ENCODE peak calls at places on chromosomes 16 and 17, in six cellular contexts. M is HAP-1, C is BE2C, X is osteoblast, O is SJCRH30, I is breast epithelium. R is an unnamed sample.

GRCh38 chr17:83198366-83199341 is 119.2 kb downstream of the METRNL start:
- DNase-seq in M (no peak), C (peak; percentile 4), X (peak; percentile 42), O (no peak), I (peak; percentile 37), R (no peak)

GRCh38 chr16:77660311-77660710 is 62.0 kb upstream of the NUDT7 start:
- DNase-seq in M (no peak), C (no peak), X (peak; percentile 71), O (peak; percentile 1), I (no peak), R (peak; percentile 14)

GRCh38 chr17:50946891-50947843 is 81.0 kb upstream of the TOB1 start:
- DNase-seq in M (no peak), C (no peak), X (peak; percentile 89), O (no peak), I (no peak), R (peak; percentile 35)

GRCh38 chr17:78490156-78490555 is 87.0 kb downstream of the DNAH17 start:
- DNase-seq in M (no peak), C (no peak), X (peak; percentile 80), O (no peak), I (no peak), R (no peak)

GRCh38 chr17:60086822-60087591 is 8.3 kb upstream of the HEATR6 start:
- DNase-seq in M (no peak), C (no peak), X (no peak), O (peak; percentile 44), I (no peak), R (peak; percentile 22)

GRCh38 chr17:2053380-2054261 is 1.3 kb upstream of the HIC1 start:
- DNase-seq in M (peak; percentile 81), C (peak; percentile 74), X (peak; percentile 97), O (no peak), I (peak; percentile 75), R (peak; percentile 81)

GRCh38 chr17:35892091-35892637 is 12.0 kb upstream of the CCL5 start:
- DNase-seq in M (no peak), C (no peak), X (peak; percentile 82), O (no peak), I (no peak), R (no peak)

GRCh38 chr16:57645691-57646387 is 17.4 kb downstream of the ADGRG1 start:
- DNase-seq in M (no peak), C (peak; percentile 32), X (peak; percentile 98), O (no peak), I (no peak), R (no peak)

GRCh38 chr16:89720520-89720858 is 209 bp downstream of the VPS9D1 start:
- DNase-seq in M (peak; percentile 80), C (no peak), X (no peak), O (peak; percentile 30), I (no peak), R (peak; percentile 24)

GRCh38 chr17:27318633-27319032 is 24.7 kb downstream of the WSB1 start:
- DNase-seq in M (no peak), C (no peak), X (no peak), O (no peak), I (no peak), R (no peak)

GRCh38 chr16:21523411-21524067 is 75.8 kb upstream of the METTL9 start:
- DNase-seq in M (no peak), C (no peak), X (peak; percentile 45), O (peak; percentile 2), I (no peak), R (no peak)

GRCh38 chr17:74840989-74841666 is 18.6 kb downstream of the GRIN2C start:
- DNase-seq in M (no peak), C (peak; percentile 51), X (peak; percentile 96), O (peak; percentile 45), I (no peak), R (peak; percentile 68)

GRCh38 chr17:69357701-69358100 is 30.8 kb upstream of the ABCA5 start:
- DNase-seq in M (no peak), C (no peak), X (no peak), O (no peak), I (no peak), R (peak; percentile 18)

GRCh38 chr17:17565471-17566365 is 25.8 kb downstream of the PEMT start:
- DNase-seq in M (no peak), C (no peak), X (peak; percentile 93), O (peak; percentile 44), I (no peak), R (no peak)

GRCh38 chr17:83173997-83174858 is 94.8 kb downstream of the METRNL start:
- DNase-seq in M (peak; percentile 33), C (peak; percentile 68), X (no peak), O (peak; percentile 95), I (peak; percentile 48), R (peak; percentile 63)

GRCh38 chr16:67029249-67030096 is 524 bp downstream of the CBFB start:
- DNase-seq in M (peak; percentile 44), C (peak; percentile 48), X (peak; percentile 97), O (peak; percentile 55), I (peak; percentile 62), R (peak; percentile 35)

GRCh38 chr16:16021988-16022682 is 72.7 kb downstream of the ABCC1 start:
- DNase-seq in M (peak; percentile 39), C (peak; percentile 97), X (peak; percentile 97), O (peak; percentile 94), I (peak; percentile 94), R (peak; percentile 94)

GRCh38 chr17:61463068-61463980 is 11.1 kb downstream of the TBX4 start:
- DNase-seq in M (peak; percentile 28), C (no peak), X (peak; percentile 69), O (peak; percentile 63), I (no peak), R (no peak)

GRCh38 chr16:1651509-1652342 is 26.4 kb upstream of the JPT2 start:
- DNase-seq in M (no peak), C (no peak), X (no peak), O (no peak), I (no peak), R (no peak)

GRCh38 chr17:2904135-2904534 is 107.9 kb downstream of the RAP1GAP2 start:
- DNase-seq in M (no peak), C (peak; percentile 83), X (peak; percentile 92), O (no peak), I (no peak), R (peak; percentile 76)

GRCh38 chr17:73099504-73099903 is 7.0 kb upstream of the SLC39A11 start:
- DNase-seq in M (no peak), C (no peak), X (no peak), O (no peak), I (no peak), R (no peak)

GRCh38 chr17:76641501-76641900 is 2.1 kb downstream of the ST6GALNAC1 start:
- DNase-seq in M (no peak), C (no peak), X (no peak), O (no peak), I (no peak), R (no peak)

GRCh38 chr17:76643553-76644148 is at the start of gene ST6GALNAC1:
- DNase-seq in M (no peak), C (no peak), X (no peak), O (no peak), I (no peak), R (no peak)

GRCh38 chr17:76642032-76642561 is 1.5 kb downstream of the ST6GALNAC1 start:
- DNase-seq in M (no peak), C (no peak), X (no peak), O (no peak), I (no peak), R (no peak)

GRCh38 chr17:76644995-76645394 is 1.4 kb upstream of the ST6GALNAC1 start:
- DNase-seq in M (no peak), C (no peak), X (no peak), O (no peak), I (no peak), R (no peak)

DNA sequence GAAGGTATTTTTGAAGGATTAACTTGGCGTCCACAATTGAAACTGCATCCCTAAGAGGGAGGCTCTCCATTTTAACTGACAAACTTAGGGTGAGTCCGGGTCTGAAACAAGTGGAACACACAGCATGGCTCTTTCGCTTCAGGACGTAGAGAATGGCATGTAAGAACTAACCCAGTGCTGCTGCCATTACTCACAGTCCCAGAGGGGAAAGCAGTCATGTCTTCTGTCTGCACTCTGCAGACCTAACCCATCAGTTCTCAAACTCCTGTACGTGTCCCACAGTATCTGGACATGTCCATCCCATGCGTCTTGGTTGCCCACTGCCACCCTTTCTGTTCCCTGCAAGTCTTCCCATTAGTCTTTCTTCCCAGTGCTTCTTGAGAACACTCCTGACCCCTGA is 563 bp downstream of the ST6GALNAC1 start:
- DNase-seq in M (no peak), C (no peak), X (no peak), O (no peak), I (no peak), R (no peak)
- H3K4me3 ChIP-seq in M (no peak overlapping the region), C (no peak overlapping the region), X (no peak overlapping the region), O (no peak overlapping the region), I (no peak overlapping the region), R (no peak overlapping the region)

GRCh38 chr17:76718516-76718915 is 7.8 kb upstream of the MXRA7 start:
- DNase-seq in M (no peak), C (no peak), X (no peak), O (no peak), I (no peak), R (no peak)
- H3K36me3 ChIP-seq in M (peaks cover 88% of the 10 kb centered on the region), C (peaks cover 82% of the 10 kb centered on the region), X (peaks cover 84% of the 10 kb centered on the region), O (peaks cover 81% of the 10 kb centered on the region), I (peaks cover 13% of the 10 kb centered on the region), R (peaks cover 95% of the 10 kb centered on the region)

DNA sequence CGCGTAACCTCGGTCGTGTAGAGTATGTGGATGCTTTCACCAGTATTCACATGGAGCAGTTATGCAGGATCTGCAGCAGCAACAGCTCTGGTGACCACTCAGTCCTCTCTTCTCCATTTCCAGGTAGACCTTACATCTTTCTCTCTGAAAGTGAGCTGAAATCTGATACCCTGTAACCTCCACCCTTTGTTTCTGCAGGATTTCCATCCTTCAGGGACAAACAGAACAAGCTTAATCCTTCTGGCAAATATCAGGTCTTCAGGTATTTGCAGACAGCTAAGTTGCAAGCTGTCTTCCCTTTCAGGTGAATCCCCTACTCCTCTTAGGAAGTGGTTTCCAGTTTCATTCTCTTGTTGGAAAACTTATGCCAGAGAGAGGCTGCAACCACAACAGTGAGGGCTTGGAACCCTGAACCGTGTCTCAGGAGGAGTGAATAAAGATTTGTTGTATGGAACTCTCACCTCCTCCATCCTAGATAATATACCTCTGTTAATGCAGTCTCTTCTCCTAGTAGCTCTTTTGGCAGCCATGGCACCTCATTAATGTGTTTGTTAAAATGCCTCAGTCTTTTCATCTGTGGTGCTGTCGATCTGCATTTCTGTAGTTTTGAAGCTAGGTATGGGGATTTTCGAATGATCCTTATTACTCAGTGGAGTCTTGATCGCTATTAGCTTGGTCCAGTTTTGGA is 172.5 kb downstream of the PRKCA start:
- DNase-seq in M (no peak), C (no peak), X (no peak), O (no peak), I (no peak), R (no peak)
- H3K4me3 ChIP-seq in M (no peak overlapping the region), C (no peak overlapping the region), X (no peak overlapping the region), O (no peak overlapping the region), I (no peak overlapping the region), R (no peak overlapping the region)

GRCh38 chr16:35737076-35737475 is 2277.7 kb downstream of the TP53TG3F start:
- DNase-seq in M (no peak), C (no peak), X (no peak), O (no peak), I (no peak), R (no peak)
- H3K36me3 ChIP-seq in M (no peaks in the 10 kb centered on the region), C (no peaks in the 10 kb centered on the region), X (no peaks in the 10 kb centered on the region), O (no peaks in the 10 kb centered on the region), I (no peaks in the 10 kb centered on the region), R (no peaks in the 10 kb centered on the region)

GRCh38 chr17:58200024-58200633 is 7.6 kb downstream of the EPX start:
- DNase-seq in M (peak; percentile 79), C (peak; percentile 86), X (peak; percentile 95), O (peak; percentile 68), I (no peak), R (peak; percentile 84)
- H3K4me3 ChIP-seq in M (no peak overlapping the region), C (peak overlapping the region; percentile 31), X (no peak overlapping the region), O (no peak overlapping the region), I (no peak overlapping the region), R (no peak overlapping the region)

R was measured in WERI-Rb-1.